ENCODE peak calls at places on chromosomes 13 and 19, in six cellular contexts. A is colonic mucosa, I is H9, D is fibroblast of lung, N is neural progenitor cell, Q is GM23248. M is an unnamed sample.

GRCh38 chr19:57320180-57321084 is at the start of gene ZNF543:
- DNase-seq in D (peak; percentile 96), A (peak; percentile 96), Q (peak; percentile 100), I (peak; percentile 98), N (peak; percentile 99), M (peak; percentile 99)

GRCh38 chr19:44628793-44629192 is 14.9 kb upstream of the PVR start:
- DNase-seq in I (no peak), A (no peak), D (no peak), Q (no peak), N (no peak), M (no peak)

GRCh38 chr13:30193279-30194234 is 113.8 kb downstream of the KATNAL1 start:
- DNase-seq in N (no peak), Q (no peak), A (no peak), I (no peak), D (no peak), M (no peak)

GRCh38 chr13:73061478-73062275 is 2.9 kb downstream of the KLF5 start:
- DNase-seq in I (no peak), D (no peak), A (peak; percentile 60), N (no peak), Q (no peak), M (peak; percentile 45)

GRCh38 chr13:91406619-91407018 is 8.2 kb downstream of the GPC5 start:
- DNase-seq in N (peak; percentile 83), D (peak; percentile 33), A (no peak), Q (peak; percentile 51), I (peak; percentile 79), M (peak; percentile 58)

GRCh38 chr13:97810152-97810551 is 143.3 kb upstream of the IPO5 start:
- DNase-seq in Q (peak; percentile 51), I (no peak), D (peak; percentile 5), A (no peak), N (peak; percentile 15), M (peak; percentile 69)

GRCh38 chr13:110347535-110348308 is 40.6 kb downstream of the COL4A2 start:
- DNase-seq in D (peak; percentile 96), I (no peak), Q (peak; percentile 98), N (no peak), A (no peak), M (peak; percentile 92)

GRCh38 chr13:108463365-108463764 is 166.0 kb upstream of the MYO16 start:
- DNase-seq in N (no peak), Q (peak; percentile 64), D (peak; percentile 97), A (no peak), I (no peak), M (peak; percentile 83)

GRCh38 chr13:50404769-50405168 is 389.5 kb downstream of the KCNRG start:
- DNase-seq in I (no peak), A (no peak), D (no peak), N (no peak), Q (no peak), M (no peak)

GRCh38 chr19:55678121-55678671 is 3.2 kb downstream of the EPN1 start:
- DNase-seq in N (no peak), I (no peak), A (no peak), D (no peak), Q (no peak), M (no peak)

GRCh38 chr19:19661675-19662251 is 1.7 kb downstream of the ATP13A1 start:
- DNase-seq in I (peak; percentile 26), Q (peak; percentile 12), A (no peak), D (no peak), N (peak; percentile 87), M (no peak)

GRCh38 chr19:48398329-48399235 is 5.1 kb downstream of the GRIN2D start:
- DNase-seq in N (peak; percentile 96), Q (peak; percentile 93), I (peak; percentile 97), D (peak; percentile 85), A (peak; percentile 86), M (peak; percentile 58)

GRCh38 chr13:91813255-91813654 is 414.8 kb downstream of the GPC5 start:
- DNase-seq in I (no peak), A (no peak), D (no peak), N (no peak), Q (no peak), M (no peak)

GRCh38 chr13:30869491-30869890 is 36.6 kb upstream of the MEDAG start:
- DNase-seq in I (no peak), N (no peak), D (peak; percentile 61), A (no peak), Q (peak; percentile 56), M (peak; percentile 28)

GRCh38 chr19:3065675-3066357 is 3.5 kb upstream of the TLE5 start:
- DNase-seq in Q (no peak), N (no peak), I (no peak), A (peak; percentile 46), D (no peak), M (no peak)
- H3K9ac ChIP-seq in Q (no peak overlapping the region), N (no peak overlapping the region), I (no peak overlapping the region), A (no peak overlapping the region), D (no peak overlapping the region), M (no peak overlapping the region)

DNA sequence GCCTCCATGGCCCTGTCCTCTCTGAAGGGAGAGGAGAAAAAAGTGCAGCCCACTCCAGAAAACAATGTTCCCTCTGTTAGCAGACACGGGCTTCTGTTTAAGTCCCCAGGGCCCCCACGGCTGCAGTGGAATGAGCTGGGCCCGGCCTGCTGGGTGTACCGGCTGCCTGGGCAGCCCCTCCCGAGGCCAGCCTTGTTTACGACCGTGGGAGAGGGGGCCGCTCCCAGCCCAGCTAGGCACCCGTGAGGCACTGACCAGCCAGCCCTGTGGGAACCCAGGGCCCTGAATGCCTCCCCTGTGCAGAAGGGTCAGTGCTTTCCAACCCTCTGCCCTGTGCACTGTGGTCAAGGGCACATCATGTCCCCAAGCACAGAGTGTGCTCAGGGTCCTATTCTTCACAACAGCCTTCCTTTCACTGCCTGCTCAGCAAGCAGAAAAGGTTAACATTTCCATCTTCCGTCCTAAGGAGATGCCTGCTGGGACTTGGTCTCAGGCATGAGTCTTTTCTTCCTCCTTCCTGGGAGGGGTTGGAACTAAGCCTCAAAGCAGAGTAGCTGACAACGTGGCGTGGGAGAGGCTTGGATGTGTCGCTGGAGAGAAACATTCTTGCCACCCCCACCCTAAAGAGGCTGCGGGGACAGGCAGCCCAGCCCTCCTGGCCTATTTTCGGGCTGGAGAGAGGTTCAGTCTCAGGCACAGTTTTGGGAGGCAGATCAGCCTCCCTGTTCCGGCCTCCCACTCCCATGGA is 90.1 kb downstream of the RGCC start:
- DNase-seq in A (peak; percentile 16), D (peak; percentile 18), I (no peak), N (no peak), Q (peak; percentile 88), M (no peak)
- H3K9ac ChIP-seq in A (no peak overlapping the region), D (no peak overlapping the region), I (no peak overlapping the region), N (no peak overlapping the region), Q (peak overlapping the region; percentile 64), M (peak overlapping the region; percentile 1)

GRCh38 chr13:23618341-23618740 is 48.1 kb downstream of the TNFRSF19 start:
- DNase-seq in D (peak; percentile 99), I (no peak), A (no peak), Q (peak; percentile 79), N (no peak), M (peak; percentile 75)
- H3K9ac ChIP-seq in D (no peak overlapping the region), I (no peak overlapping the region), A (no peak overlapping the region), Q (peak overlapping the region; percentile 21), N (no peak overlapping the region), M (no peak overlapping the region)

DNA sequence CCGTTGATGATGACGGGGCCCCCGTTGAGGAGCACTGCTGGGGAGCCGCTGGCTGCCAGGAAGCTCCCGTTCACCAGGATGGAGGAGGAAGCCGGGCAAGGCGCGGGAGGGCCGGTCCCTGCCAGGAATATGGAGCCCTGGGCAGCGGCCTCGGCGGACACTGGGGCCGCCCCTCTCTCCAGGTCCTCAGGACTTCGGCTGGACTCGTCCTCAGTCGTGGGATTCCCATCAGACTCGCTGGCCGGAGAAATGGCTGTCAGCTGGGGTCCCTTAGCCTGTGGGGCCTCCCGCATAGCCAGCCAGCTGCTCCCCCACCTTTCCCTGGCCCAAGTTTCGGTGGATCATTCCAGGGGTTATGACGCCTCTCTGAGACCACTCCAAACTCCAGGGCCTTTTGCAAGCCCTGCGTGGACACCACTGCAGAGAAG is 2.1 kb downstream of the SIX5 start:
- DNase-seq in N (peak; percentile 56), Q (peak; percentile 71), A (no peak), D (peak; percentile 26), I (no peak), M (peak; percentile 49)
- H3K9ac ChIP-seq in N (peak overlapping the region; percentile 59), Q (peak overlapping the region; percentile 95), A (peak overlapping the region; percentile 95), D (peak overlapping the region; percentile 79), I (no peak overlapping the region), M (peak overlapping the region; percentile 96)

DNA sequence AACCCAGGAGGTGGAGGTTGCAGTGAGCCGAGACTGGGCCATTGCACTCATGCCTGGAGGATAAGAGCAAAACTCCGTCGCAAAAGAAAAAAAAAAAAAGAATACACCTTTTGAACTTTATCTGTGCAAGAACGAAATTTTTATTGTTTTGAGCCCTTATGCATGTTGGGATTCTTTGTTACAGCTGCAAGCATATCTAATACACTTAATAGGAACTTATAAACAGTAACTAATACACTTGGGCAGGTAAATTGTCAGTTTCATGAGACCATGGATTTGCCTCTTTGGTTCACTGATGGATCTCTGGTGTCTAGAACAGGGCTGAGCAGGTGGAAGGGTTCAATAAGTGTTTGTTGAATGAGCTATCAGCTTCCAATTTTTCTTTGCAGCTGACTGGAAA is 108.1 kb downstream of the CACNA1A start:
- DNase-seq in I (no peak), N (no peak), A (no peak), D (no peak), Q (no peak), M (no peak)
- H3K9ac ChIP-seq in I (no peak overlapping the region), N (no peak overlapping the region), A (no peak overlapping the region), D (no peak overlapping the region), Q (peak overlapping the region; percentile 76), M (peak overlapping the region; percentile 6)